ENCODE peak calls at places on chromosomes 4 and X, in eight cellular contexts. J is naive thymus-derived CD4-positive, alpha-beta T cell; O is heart left ventricle; D is thoracic aorta; Q is GM23338; P is tibial artery; I is AG04450; L is lower lobe of right lung. T is an unnamed sample.

GRCh38 chr4:115514675-115515074 is 401.3 kb upstream of the NDST4 start:
- DNase-seq in J (no peak), O (no peak), D (no peak), Q (no peak), P (no peak), I (no peak), L (no peak), T (no peak)

GRCh38 chr4:180031330-180031729 is 2211.9 kb upstream of the TENM3 start:
- DNase-seq in J (no peak), O (no peak), D (no peak), Q (no peak), P (no peak), I (no peak), L (no peak), T (no peak)

GRCh38 chr4:183996868-183997267 is 91.8 kb downstream of the STOX2 start:
- DNase-seq in J (no peak), O (no peak), D (no peak), Q (no peak), P (no peak), I (no peak), L (no peak), T (no peak)

GRCh38 chr4:8182858-8183725 is 16.0 kb upstream of the SH3TC1 start:
- DNase-seq in J (no peak), O (peak; percentile 94), D (no peak), Q (no peak), P (peak; percentile 64), I (no peak), L (peak; percentile 84), T (peak; percentile 92)

GRCh38 chr4:111174331-111174730 is 551.5 kb upstream of the PITX2 start:
- DNase-seq in J (no peak), O (no peak), D (no peak), Q (no peak), P (no peak), I (no peak), L (no peak), T (no peak)

GRCh38 chrX:71992711-71993110 is 82.1 kb downstream of the NHSL2 start:
- DNase-seq in J (peak; percentile 22), O (no peak), D (no peak), Q (no peak), P (no peak), I (no peak), L (no peak), T (no peak)

GRCh38 chr4:152680988-152681731 is 1.4 kb upstream of the TMEM154 start:
- DNase-seq in J (no peak), O (no peak), D (no peak), Q (no peak), P (no peak), I (no peak), L (no peak), T (no peak)

GRCh38 chrX:109793191-109793590 is 60.1 kb upstream of the ACSL4 start:
- DNase-seq in J (no peak), O (no peak), D (no peak), Q (peak; percentile 11), P (no peak), I (no peak), L (no peak), T (no peak)

GRCh38 chr4:84342161-84342560 is 156.9 kb downstream of the NKX6-1 start:
- DNase-seq in J (no peak), O (no peak), D (no peak), Q (no peak), P (no peak), I (no peak), L (no peak), T (no peak)

GRCh38 chr4:4781936-4782754 is 77.3 kb upstream of the MSX1 start:
- DNase-seq in J (no peak), O (no peak), D (no peak), Q (no peak), P (no peak), I (peak; percentile 24), L (no peak), T (no peak)

GRCh38 chrX:3184176-3184930 is 143.1 kb downstream of the ARSF start:
- DNase-seq in J (no peak), O (no peak), D (no peak), Q (no peak), P (peak; percentile 21), I (peak; percentile 88), L (no peak), T (no peak)

GRCh38 chr4:183838987-183839712 is 66.0 kb upstream of the STOX2 start:
- DNase-seq in J (no peak), O (no peak), D (no peak), Q (peak; percentile 70), P (no peak), I (no peak), L (no peak), T (no peak)

GRCh38 chr4:40827774-40828173 is 78.0 kb downstream of the NSUN7 start:
- DNase-seq in J (no peak), O (no peak), D (no peak), Q (no peak), P (no peak), I (no peak), L (no peak), T (no peak)

GRCh38 chr4:6776920-6777635 is 5.4 kb upstream of the KIAA0232 start:
- DNase-seq in J (no peak), O (no peak), D (no peak), Q (no peak), P (no peak), I (no peak), L (no peak), T (no peak)

GRCh38 chr4:153138736-153139135 is 65.5 kb upstream of the TRIM2 start:
- DNase-seq in J (no peak), O (no peak), D (no peak), Q (no peak), P (no peak), I (no peak), L (no peak), T (no peak)

GRCh38 chrX:134369576-134369975 is 90.4 kb upstream of the HPRT1 start:
- DNase-seq in J (no peak), O (no peak), D (no peak), Q (no peak), P (no peak), I (no peak), L (no peak), T (no peak)

GRCh38 chr4:173505924-173506779 is 23.9 kb downstream of the HAND2 start:
- DNase-seq in J (no peak), O (peak; percentile 73), D (no peak), Q (peak; percentile 90), P (peak; percentile 66), I (no peak), L (no peak), T (no peak)

GRCh38 chr4:7172946-7173345 is 19.4 kb upstream of the SORCS2 start:
- DNase-seq in J (no peak), O (peak; percentile 42), D (no peak), Q (no peak), P (peak; percentile 13), I (no peak), L (no peak), T (no peak)

GRCh38 chr4:55012363-55013255 is 112.8 kb downstream of the KDR start:
- DNase-seq in J (no peak), O (no peak), D (no peak), Q (no peak), P (no peak), I (no peak), L (no peak), T (no peak)

GRCh38 chr4:22490718-22491330 is 25.0 kb downstream of the ADGRA3 start:
- DNase-seq in J (no peak), O (no peak), D (no peak), Q (no peak), P (no peak), I (no peak), L (no peak), T (no peak)

GRCh38 chr4:67624939-67625338 is 66.4 kb downstream of the STAP1 start:
- DNase-seq in J (no peak), O (no peak), D (no peak), Q (no peak), P (no peak), I (no peak), L (no peak), T (no peak)

GRCh38 chrX:72271091-72271490 is 6.0 kb downstream of the RPS4X start:
- DNase-seq in J (no peak), O (no peak), D (no peak), Q (no peak), P (no peak), I (no peak), L (no peak), T (no peak)

GRCh38 chr4:111210576-111210975 is 587.7 kb upstream of the PITX2 start:
- DNase-seq in J (no peak), O (no peak), D (no peak), Q (no peak), P (no peak), I (no peak), L (no peak), T (no peak)

GRCh38 chr4:2482192-2482591 is 13.3 kb downstream of the RNF4 start:
- DNase-seq in J (no peak), O (no peak), D (no peak), Q (no peak), P (no peak), I (no peak), L (no peak), T (no peak)
- H3K27ac ChIP-seq in J (peak overlapping the region; percentile 51), O (peak overlapping the region; percentile 81), D (peak overlapping the region; percentile 42), Q (peak overlapping the region; percentile 79), P (peak overlapping the region; percentile 22), I (peak overlapping the region; percentile 61), L (peak overlapping the region; percentile 19), T (peak overlapping the region; percentile 37)

GRCh38 chr4:72243641-72244040 is 211.8 kb downstream of the NPFFR2 start:
- DNase-seq in J (no peak), O (no peak), D (no peak), Q (no peak), P (no peak), I (no peak), L (no peak), T (no peak)
- H3K27ac ChIP-seq in J (no peak overlapping the region), O (no peak overlapping the region), D (no peak overlapping the region), Q (no peak overlapping the region), P (no peak overlapping the region), I (no peak overlapping the region), L (no peak overlapping the region), T (no peak overlapping the region)

GRCh38 chr4:1169691-1170096 is 2.7 kb downstream of the SPON2 start:
- DNase-seq in J (no peak), O (no peak), D (no peak), Q (no peak), P (no peak), I (no peak), L (peak; percentile 44), T (peak; percentile 57)
- H3K27ac ChIP-seq in J (no peak overlapping the region), O (no peak overlapping the region), D (no peak overlapping the region), Q (no peak overlapping the region), P (no peak overlapping the region), I (no peak overlapping the region), L (no peak overlapping the region), T (no peak overlapping the region)

GRCh38 chr4:113446019-113446418 is 315.5 kb downstream of the CAMK2D start:
- DNase-seq in J (no peak), O (no peak), D (no peak), Q (no peak), P (no peak), I (no peak), L (no peak), T (no peak)

GRCh38 chr4:113445286-113445685 is 316.3 kb downstream of the CAMK2D start:
- DNase-seq in J (no peak), O (no peak), D (peak; percentile 37), Q (no peak), P (peak; percentile 74), I (no peak), L (no peak), T (peak; percentile 68)

GRCh38 chr4:113447695-113448265 is 313.8 kb downstream of the CAMK2D start:
- DNase-seq in J (no peak), O (no peak), D (no peak), Q (no peak), P (no peak), I (no peak), L (peak; percentile 63), T (no peak)

GRCh38 chr4:113449407-113449974 is 312.0 kb downstream of the CAMK2D start:
- DNase-seq in J (no peak), O (no peak), D (no peak), Q (no peak), P (no peak), I (no peak), L (no peak), T (no peak)

GRCh38 chr4:113447061-113447460 is 314.5 kb downstream of the CAMK2D start:
- DNase-seq in J (no peak), O (no peak), D (no peak), Q (no peak), P (no peak), I (no peak), L (no peak), T (no peak)
- H3K27ac ChIP-seq in J (no peak overlapping the region), O (no peak overlapping the region), D (peak overlapping the region; percentile 44), Q (no peak overlapping the region), P (peak overlapping the region; percentile 58), I (no peak overlapping the region), L (peak overlapping the region; percentile 56), T (peak overlapping the region; percentile 70)